ENCODE peak calls at places on chromosomes 11 and 22, in ten cellular contexts. C is stimulated activated CD4-positive, alpha-beta T cell treated with anti-CD3 and anti-CD28 coated beads, TNF-alpha, amount 100 ng/mL, for 24 hours; K is naive thymus-derived CD8-positive, alpha-beta T cell; V is gastrocnemius medialis; J is right cardiac atrium; N is astrocyte of the spinal cord; T is G401; Q is stimulated activated CD8-positive, alpha-beta memory T cell treated with anti-CD3 and anti-CD28 coated beads, Interleukin-4, amount 100 ng/mL, for 4 hours; B is NCI-H1092 treated with DMSO at 0.1 percent for 48 hours; D is HT-29. I is an unnamed sample.
A peak's percentile ranks its signal among the peaks of the same experiment; 100 is the strongest.

GRCh38 chr11:61797263-61797944 is 4.7 kb downstream of the FEN1 start:
- DNase-seq in T (peak; percentile 91), Q (peak; percentile 35), C (peak; percentile 37), K (peak; percentile 74), J (peak; percentile 90), V (peak; percentile 41), D (peak; percentile 92), B (peak; percentile 68), N (peak; percentile 86), I (peak; percentile 78)

GRCh38 chr11:120800206-120800605 is 223.7 kb upstream of the TBCEL start:
- DNase-seq in N (no peak), B (no peak), J (no peak), Q (no peak), V (no peak), C (no peak), D (no peak), K (no peak), T (no peak), I (no peak)

GRCh38 chr22:43237280-43237679 is 50.3 kb upstream of the TTLL12 start:
- DNase-seq in D (no peak), T (peak; percentile 86), N (no peak), K (no peak), J (no peak), B (no peak), C (no peak), V (no peak), Q (no peak), I (no peak)

GRCh38 chr11:17722000-17722643 is 2.8 kb downstream of the MYOD1 start:
- DNase-seq in V (peak; percentile 54), K (no peak), C (no peak), T (peak; percentile 70), Q (no peak), D (no peak), J (no peak), N (peak; percentile 30), B (no peak), I (no peak)

GRCh38 chr11:15850992-15851615 is 505.2 kb downstream of the SOX6 start:
- DNase-seq in J (no peak), C (no peak), N (no peak), V (no peak), B (no peak), T (no peak), Q (no peak), K (no peak), D (no peak), I (no peak)

GRCh38 chr11:39668640-39669039 is 1790.8 kb downstream of the LRRC4C start:
- DNase-seq in N (peak; percentile 82), K (no peak), V (no peak), D (no peak), B (no peak), J (no peak), Q (no peak), T (no peak), C (no peak), I (no peak)

GRCh38 chr22:38869663-38870062 is 2.4 kb downstream of the CBX6 start:
- DNase-seq in Q (no peak), B (no peak), D (no peak), T (no peak), J (no peak), N (no peak), V (no peak), K (no peak), C (no peak), I (no peak)

GRCh38 chr11:64762916-64763803 is 3.4 kb upstream of the PYGM start:
- DNase-seq in V (no peak), C (no peak), Q (no peak), J (peak; percentile 59), T (peak; percentile 47), N (peak; percentile 88), B (no peak), K (peak; percentile 51), D (no peak), I (peak; percentile 60)

GRCh38 chr11:104522650-104523049 is 358.7 kb upstream of the PDGFD start:
- DNase-seq in Q (no peak), T (peak; percentile 97), K (no peak), J (no peak), V (no peak), N (no peak), B (no peak), C (no peak), D (no peak), I (no peak)

GRCh38 chr11:38138972-38139371 is 1540.9 kb upstream of the RAG2 start:
- DNase-seq in K (no peak), Q (no peak), D (no peak), T (no peak), N (no peak), B (no peak), C (no peak), V (no peak), J (no peak), I (no peak)

GRCh38 chr11:126419801-126420729 is 64.6 kb downstream of the ST3GAL4 start:
- DNase-seq in D (no peak), J (peak; percentile 79), N (peak; percentile 65), Q (no peak), C (no peak), K (no peak), B (no peak), V (no peak), T (no peak), I (peak; percentile 24)

GRCh38 chr22:25728064-25728463 is 13.9 kb upstream of the MYO18B start:
- DNase-seq in K (no peak), T (no peak), N (no peak), D (no peak), V (no peak), J (no peak), B (no peak), Q (no peak), C (no peak), I (no peak)

GRCh38 chr22:31646186-31647019 is 15.6 kb downstream of the PISD start:
- DNase-seq in K (no peak), D (peak; percentile 23), Q (no peak), B (no peak), V (no peak), J (peak; percentile 6), C (peak; percentile 40), N (peak; percentile 95), T (no peak), I (no peak)

GRCh38 chr11:30106782-30107181 is 90.0 kb upstream of the KCNA4 start:
- DNase-seq in N (no peak), C (no peak), J (no peak), T (no peak), V (no peak), B (no peak), Q (no peak), D (no peak), K (no peak), I (no peak)

GRCh38 chr11:9563196-9563730 is 10.2 kb upstream of the WEE1 start:
- DNase-seq in J (no peak), D (no peak), B (no peak), N (no peak), C (no peak), T (no peak), V (no peak), K (no peak), Q (no peak), I (no peak)

GRCh38 chr22:49523374-49524008 is 304.2 kb downstream of the BRD1 start:
- DNase-seq in Q (no peak), T (no peak), C (no peak), J (no peak), V (no peak), D (no peak), N (no peak), B (no peak), K (no peak), I (no peak)

GRCh38 chr22:26587991-26588613 is 1.8 kb downstream of the TPST2 start:
- DNase-seq in B (no peak), J (no peak), Q (no peak), T (no peak), N (no peak), D (no peak), K (no peak), C (no peak), V (no peak), I (no peak)

GRCh38 chr11:87463486-87464102 is 425.9 kb downstream of the TMEM135 start:
- DNase-seq in B (peak; percentile 16), J (no peak), K (no peak), D (peak; percentile 72), T (peak; percentile 4), Q (no peak), V (no peak), N (peak; percentile 13), C (no peak), I (no peak)

GRCh38 chr11:64621283-64622019 is 30.4 kb downstream of the SLC22A12 start:
- DNase-seq in D (no peak), V (no peak), T (no peak), J (no peak), B (no peak), N (no peak), K (no peak), C (no peak), Q (no peak), I (no peak)

GRCh38 chr11:124074554-124074953 is 33.4 kb upstream of the OR10G7 start:
- DNase-seq in J (no peak), N (no peak), D (no peak), T (no peak), Q (no peak), B (no peak), K (no peak), V (no peak), C (no peak), I (no peak)